ENCODE peak calls at places on chromosomes 11 and 22, in ten cellular contexts. C is breast epithelium, S is AG09309, P is tibial nerve, I is Peyer's patch, W is spleen, G is LNCaP clone FGC, Q is ovary, T is sigmoid colon, Y is mesenchymal stem cell. L is an unnamed sample.

GRCh38 chr11:126646701-126647209 is 291.3 kb downstream of the ST3GAL4 start:
- DNase-seq in T (no peak), G (no peak), Q (no peak), C (no peak), P (no peak), Y (no peak), W (no peak), I (no peak), S (peak), L (peak)

GRCh38 chr11:103358251-103358650 is 249.0 kb downstream of the DYNC2H1 start:
- DNase-seq in S (no peak), P (no peak), T (no peak), Q (no peak), I (no peak), W (no peak), C (no peak), G (no peak), Y (peak), L (peak)

GRCh38 chr22:29503811-29504372 is 23.9 kb downstream of the NEFH start:
- DNase-seq in S (peak), T (peak), Y (peak), W (no peak), C (no peak), G (no peak), I (no peak), P (peak), Q (peak), L (peak)

GRCh38 chr22:37639070-37639760 is at the start of gene SH3BP1:
- DNase-seq in Q (peak), P (no peak), C (no peak), S (no peak), I (peak), T (no peak), G (no peak), Y (peak), W (peak), L (no peak)

GRCh38 chr11:28086569-28086968 is 21.4 kb downstream of the KIF18A start:
- DNase-seq in Y (peak), T (no peak), S (no peak), I (no peak), P (no peak), G (no peak), Q (no peak), C (no peak), W (no peak), L (peak)

GRCh38 chr22:48171294-48171693 is 1408.8 kb downstream of the TBC1D22A start:
- DNase-seq in Q (no peak), S (no peak), G (no peak), P (no peak), W (no peak), I (no peak), C (no peak), T (no peak), Y (no peak), L (no peak)

GRCh38 chr22:23431337-23432072 is 148.6 kb downstream of the IGLL1 start:
- DNase-seq in W (no peak), G (no peak), C (no peak), T (no peak), S (no peak), I (no peak), Y (no peak), P (no peak), Q (no peak), L (peak)

GRCh38 chr11:109747839-109748238 is 325.8 kb downstream of the C11orf87 start:
- DNase-seq in I (no peak), W (no peak), C (no peak), G (no peak), S (no peak), P (no peak), Q (no peak), T (no peak), Y (peak), L (no peak)

GRCh38 chr11:74641289-74641688 is 48.9 kb downstream of the POLD3 start:
- DNase-seq in T (no peak), S (no peak), I (no peak), P (no peak), W (no peak), Q (no peak), G (no peak), C (no peak), Y (no peak), L (no peak)

GRCh38 chr11:121767433-121767832 is 314.7 kb upstream of the SORL1-AS1 start:
- DNase-seq in P (no peak), I (no peak), Q (no peak), S (no peak), T (no peak), W (no peak), C (no peak), Y (peak), G (no peak), L (no peak)

GRCh38 chr22:20393705-20394476 is at the start of gene ZNF74:
- DNase-seq in Y (peak), P (peak), C (peak), Q (peak), T (peak), S (peak), I (peak), G (peak), W (peak), L (peak)

GRCh38 chr11:7314811-7315604 is 63.3 kb downstream of the SYT9 start:
- DNase-seq in I (no peak), W (no peak), Q (no peak), T (no peak), P (no peak), Y (no peak), S (no peak), G (no peak), C (no peak), L (no peak)

GRCh38 chr11:74255741-74256369 is 55.6 kb downstream of the P4HA3 start:
- DNase-seq in C (no peak), T (no peak), Y (peak), S (peak), W (no peak), Q (peak), G (peak), I (no peak), P (no peak), L (peak)

GRCh38 chr22:22048981-22049531 is 66.5 kb upstream of the TOP3B start:
- DNase-seq in T (no peak), S (no peak), I (no peak), C (no peak), G (no peak), W (no peak), P (no peak), Y (no peak), Q (no peak), L (no peak)

GRCh38 chr11:86818466-86819282 is 18.3 kb downstream of the PRSS23 start:
- DNase-seq in Y (peak), S (peak), C (no peak), G (peak), Q (no peak), T (no peak), I (no peak), P (no peak), W (no peak), L (peak)

GRCh38 chr11:108938604-108939003 is 273.7 kb downstream of the DDX10 start:
- DNase-seq in S (no peak), G (no peak), T (no peak), W (no peak), Y (peak), C (no peak), Q (no peak), P (no peak), I (no peak), L (no peak)

GRCh38 chr22:49733631-49734030 is 94.0 kb downstream of the BRD1 start:
- DNase-seq in P (peak), C (no peak), S (no peak), Y (no peak), Q (no peak), W (no peak), T (no peak), I (peak), G (no peak), L (no peak)

GRCh38 chr11:28464252-28464867 is 356.2 kb downstream of the METTL15 start:
- DNase-seq in C (no peak), I (no peak), S (no peak), Q (no peak), T (no peak), W (no peak), Y (peak), G (no peak), P (no peak), L (peak)

GRCh38 chr11:72750086-72750485 is 2.1 kb downstream of the ARAP1 start:
- DNase-seq in P (no peak), T (no peak), S (no peak), W (peak), G (no peak), I (no peak), C (no peak), Y (no peak), Q (no peak), L (no peak)

GRCh38 chr22:45597460-45598192 is 74.0 kb upstream of the ATXN10 start:
- DNase-seq in I (no peak), C (no peak), P (no peak), S (no peak), Q (no peak), Y (no peak), W (peak), T (no peak), G (peak), L (no peak)

GRCh38 chr22:27810566-27810965 is 9.0 kb upstream of the MN1 start:
- DNase-seq in C (no peak), I (no peak), P (peak), W (no peak), Y (peak), G (no peak), T (peak), Q (peak), S (peak), L (no peak)

GRCh38 chr11:73072935-73073481 is 69.1 kb downstream of the FCHSD2 start:
- DNase-seq in S (no peak), P (no peak), Q (no peak), I (no peak), C (no peak), T (no peak), G (peak), W (no peak), Y (peak), L (peak)

GRCh38 chr22:32324505-32325415 is 32.9 kb upstream of the RFPL3 start:
- DNase-seq in G (no peak), S (no peak), C (peak), W (peak), P (no peak), T (no peak), I (peak), Y (no peak), Q (no peak), L (no peak)

GRCh38 chr22:23818541-23818940 is 20.3 kb downstream of the DERL3 start:
- DNase-seq in Y (no peak), I (no peak), W (peak), G (no peak), T (no peak), P (no peak), S (no peak), C (no peak), Q (no peak), L (no peak)

GRCh38 chr11:74321487-74322188 is 10.2 kb upstream of the P4HA3 start:
- DNase-seq in S (no peak), W (no peak), C (no peak), Y (no peak), Q (no peak), P (no peak), I (no peak), T (no peak), G (no peak), L (peak)

GRCh38 chr11:11391796-11392195 is 38.7 kb upstream of the CSNK2A3 start:
- DNase-seq in C (no peak), S (peak), W (no peak), Y (peak), T (no peak), I (peak), G (no peak), Q (no peak), P (no peak), L (peak)

GRCh38 chr11:64447717-64448598 is 89.0 kb downstream of the RPS6KA4 start:
- DNase-seq in G (peak), C (no peak), P (no peak), I (no peak), S (no peak), Y (peak), W (peak), Q (no peak), T (peak), L (no peak)

GRCh38 chr11:117634756-117635593 is 162.0 kb downstream of the DSCAML1 start:
- DNase-seq in C (no peak), W (peak), I (no peak), Y (no peak), S (no peak), Q (no peak), G (no peak), P (no peak), T (no peak), L (no peak)

GRCh38 chr11:63907808-63908530 is 9.0 kb downstream of the RCOR2 start:
- DNase-seq in C (no peak), P (no peak), Q (no peak), T (no peak), S (no peak), W (no peak), G (no peak), Y (no peak), I (no peak), L (no peak)

GRCh38 chr11:2331404-2331803 is 29.6 kb downstream of the TSPAN32 start:
- DNase-seq in S (no peak), Q (no peak), C (no peak), P (no peak), Y (no peak), T (no peak), I (no peak), G (no peak), W (no peak), L (no peak)

GRCh38 chr11:31711137-31711536 is 100.0 kb downstream of the PAX6 start:
- DNase-seq in S (no peak), T (no peak), I (no peak), W (no peak), Y (no peak), C (no peak), P (no peak), Q (no peak), G (no peak), L (no peak)

GRCh38 chr22:33477131-33478111 is 419.2 kb upstream of the SYN3 start:
- DNase-seq in W (no peak), G (no peak), T (no peak), S (no peak), P (no peak), I (no peak), Q (no peak), C (no peak), Y (no peak), L (no peak)

GRCh38 chr11:127059286-127060200 is 59.0 kb upstream of the KIRREL3 start:
- DNase-seq in Y (no peak), C (no peak), S (no peak), W (no peak), T (no peak), G (no peak), Q (no peak), I (no peak), P (no peak), L (no peak)

GRCh38 chr22:33640900-33641299 is 279.4 kb downstream of the LARGE1 start:
- DNase-seq in S (no peak), Y (no peak), G (no peak), W (no peak), I (no peak), P (no peak), T (no peak), Q (no peak), C (no peak), L (no peak)

GRCh38 chr22:46763051-46763705 is 728 bp downstream of the TBC1D22A start:
- DNase-seq in G (no peak), P (peak), Y (peak), S (no peak), C (no peak), T (peak), I (peak), W (peak), Q (no peak), L (peak)

GRCh38 chr11:42951266-42951665 is 360.5 kb upstream of the API5 start:
- DNase-seq in I (no peak), Q (no peak), Y (no peak), T (no peak), P (no peak), G (peak), C (peak), W (no peak), S (no peak), L (no peak)

GRCh38 chr11:13958596-13958995 is 3.9 kb upstream of the SPON1 start:
- DNase-seq in I (no peak), T (no peak), Q (no peak), Y (no peak), G (no peak), W (no peak), P (no peak), S (no peak), C (no peak), L (no peak)

GRCh38 chr11:68439355-68440065 is 21.0 kb upstream of the PPP6R3 start:
- DNase-seq in W (no peak), G (no peak), S (no peak), I (no peak), Y (no peak), P (no peak), C (no peak), Q (peak), T (peak), L (no peak)

GRCh38 chr22:36563001-36563400 is 34.0 kb upstream of the EIF3D start:
- DNase-seq in Y (no peak), W (no peak), P (no peak), T (no peak), I (no peak), G (no peak), Q (no peak), S (no peak), C (no peak), L (no peak)
- H3K4me3 ChIP-seq in Y (no peak), W (no peak), P (no peak), T (no peak), I (no peak), G (no peak), Q (no peak), S (no peak), C (no peak), L (no peak)

DNA sequence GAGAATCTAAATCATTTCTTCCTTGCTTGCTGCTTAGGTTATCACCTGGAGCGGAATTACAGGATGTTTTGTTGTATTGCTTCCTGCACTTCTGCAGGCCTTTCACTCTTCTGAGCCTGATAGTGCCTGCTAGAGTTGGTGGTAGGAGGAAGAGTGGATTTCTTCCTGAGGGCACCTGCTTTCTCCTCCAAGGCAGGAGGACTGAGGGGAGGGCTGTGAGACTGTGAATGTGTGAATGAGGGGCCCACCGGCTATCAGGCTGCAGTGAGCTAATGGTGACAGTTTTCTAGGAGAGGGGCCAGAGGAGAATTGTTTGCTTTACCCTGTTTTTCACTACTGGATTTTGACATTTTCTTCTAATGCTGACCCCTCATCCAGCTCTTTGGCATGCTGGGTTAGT is 39.0 kb downstream of the DIXDC1 start:
- DNase-seq in C (no peak), Y (no peak), I (no peak), P (no peak), W (no peak), G (no peak), T (no peak), Q (no peak), S (no peak), L (no peak)
- H3K4me3 ChIP-seq in C (no peak), Y (no peak), I (no peak), P (no peak), W (no peak), G (no peak), T (peak), Q (no peak), S (no peak), L (no peak)

DNA sequence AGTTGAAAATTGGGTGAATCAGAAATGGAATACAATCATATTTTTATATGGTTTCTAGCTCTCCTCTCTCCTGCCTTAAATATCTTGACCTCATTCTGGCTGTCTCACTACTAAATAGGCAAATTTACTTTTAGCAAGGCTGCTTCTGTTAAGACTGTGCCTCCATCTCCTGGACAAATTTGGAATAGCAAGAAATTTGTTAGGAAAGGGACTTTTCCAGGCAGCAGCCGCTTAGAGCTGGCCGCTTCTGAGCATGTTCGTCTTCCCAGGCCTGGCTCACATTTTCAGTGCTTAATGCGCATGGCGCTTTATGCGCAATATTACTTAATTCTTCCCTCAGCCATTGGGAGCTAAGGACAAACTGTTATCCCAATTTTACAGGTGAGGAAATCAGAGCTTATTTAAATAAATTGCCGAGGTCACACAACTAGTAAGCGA is 1.7 kb upstream of the PEX26 start:
- DNase-seq in S (peak), Y (peak), I (no peak), Q (peak), P (no peak), W (no peak), G (peak), T (peak), C (no peak), L (peak)
- H3K4me3 ChIP-seq in S (no peak), Y (peak), I (peak), Q (no peak), P (no peak), W (no peak), G (no peak), T (no peak), C (no peak), L (no peak)

DNA sequence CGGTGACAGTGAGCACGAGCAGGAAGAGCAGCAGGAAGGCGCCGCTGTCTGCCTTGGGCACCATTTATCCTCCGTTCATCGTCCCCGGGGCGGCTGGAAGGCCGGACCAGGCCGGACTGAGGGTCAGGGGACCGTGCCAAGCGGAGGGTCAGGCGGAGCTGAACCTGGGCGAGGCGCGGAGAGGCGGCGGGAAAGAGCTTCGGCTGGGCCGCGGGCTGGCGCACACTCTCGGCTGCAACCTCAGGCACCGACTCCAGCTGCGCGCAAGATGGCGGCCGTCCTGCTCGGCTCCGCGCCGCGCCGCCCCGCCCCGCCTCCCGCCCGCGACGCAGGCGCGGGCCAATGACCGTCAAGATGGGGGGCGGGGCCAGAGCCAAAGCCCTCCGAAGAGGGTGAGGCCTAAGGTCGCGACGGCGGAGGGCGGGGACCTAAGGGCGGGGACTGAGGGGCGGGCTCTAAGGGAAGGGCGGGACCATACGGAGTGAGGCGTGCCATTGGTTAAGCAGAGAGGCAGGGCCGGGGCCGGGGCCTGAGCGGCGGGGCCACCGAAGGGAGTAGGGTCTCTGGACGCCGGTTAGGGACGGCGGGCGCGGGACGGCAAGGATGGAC is at the start of gene DGCR2:
- DNase-seq in G (peak), P (peak), W (peak), Y (peak), C (peak), Q (peak), I (peak), S (peak), T (peak), L (peak)
- H3K4me3 ChIP-seq in G (peak), P (peak), W (peak), Y (peak), C (peak), Q (peak), I (peak), S (peak), T (peak), L (peak)

GRCh38 chr11:115760528-115760837 is 256.3 kb upstream of the CADM1 start:
- DNase-seq in P (no peak), C (no peak), Y (peak), I (no peak), W (no peak), S (no peak), Q (no peak), G (no peak), T (peak), L (peak)
- H3K4me3 ChIP-seq in P (peak), C (peak), Y (peak), I (peak), W (peak), S (peak), Q (peak), G (no peak), T (peak), L (peak)

GRCh38 chr11:111409915-111410314 is 30.8 kb upstream of the POU2AF1 start:
- DNase-seq in C (no peak), P (no peak), G (no peak), W (no peak), I (no peak), T (no peak), Y (no peak), Q (no peak), S (no peak), L (no peak)
- H3K4me3 ChIP-seq in C (no peak), P (no peak), G (no peak), W (no peak), I (no peak), T (no peak), Y (no peak), Q (no peak), S (no peak), L (no peak)

L was measured in astrocyte of the spinal cord.